ENCODE peak calls at places on chromosomes 1 and 21, in five cellular contexts. One of them, this sample, is unnamed.

GRCh38 chr1:151540982-151541377 is 871 bp downstream of the TUFT1 start:
- DNase-seq in mesothelial cell of epicardium: no peak
- DNase-seq in posterior cingulate gyrus: no peak
- DNase-seq in colonic mucosa: peak; percentile 44
- DNase-seq in NCI-H345: peak; percentile 51
- DNase-seq in this sample: no peak

GRCh38 chr1:33182452-33182851 is 609 bp upstream of the TRIM62 start:
- DNase-seq in mesothelial cell of epicardium: no peak
- DNase-seq in posterior cingulate gyrus: no peak
- DNase-seq in colonic mucosa: peak; percentile 43
- DNase-seq in NCI-H345: peak; percentile 42
- DNase-seq in this sample: no peak

GRCh38 chr1:228350831-228351781 is 55.5 kb downstream of the TRIM11 start:
- DNase-seq in mesothelial cell of epicardium: no peak
- DNase-seq in posterior cingulate gyrus: no peak
- DNase-seq in colonic mucosa: no peak
- DNase-seq in NCI-H345: no peak
- DNase-seq in this sample: no peak

GRCh38 chr21:37071561-37072238 is 1.2 kb downstream of the PIGP start:
- DNase-seq in mesothelial cell of epicardium: no peak
- DNase-seq in posterior cingulate gyrus: peak; percentile 14
- DNase-seq in colonic mucosa: peak; percentile 65
- DNase-seq in NCI-H345: peak; percentile 34
- DNase-seq in this sample: peak; percentile 31

GRCh38 chr1:153886127-153886526 is 36.6 kb downstream of the GATAD2B start:
- DNase-seq in mesothelial cell of epicardium: no peak
- DNase-seq in posterior cingulate gyrus: no peak
- DNase-seq in colonic mucosa: no peak
- DNase-seq in NCI-H345: no peak
- DNase-seq in this sample: no peak

GRCh38 chr1:151905070-151905442 is 4.3 kb downstream of the THEM4 start:
- DNase-seq in mesothelial cell of epicardium: no peak
- DNase-seq in posterior cingulate gyrus: no peak
- DNase-seq in colonic mucosa: no peak
- DNase-seq in NCI-H345: no peak
- DNase-seq in this sample: no peak

GRCh38 chr21:42722153-42722552 is 68.7 kb downstream of the PDE9A start:
- DNase-seq in mesothelial cell of epicardium: no peak
- DNase-seq in posterior cingulate gyrus: no peak
- DNase-seq in colonic mucosa: no peak
- DNase-seq in NCI-H345: no peak
- DNase-seq in this sample: no peak

GRCh38 chr21:39105341-39105765 is 77.9 kb downstream of the PSMG1 start:
- DNase-seq in mesothelial cell of epicardium: no peak
- DNase-seq in posterior cingulate gyrus: no peak
- DNase-seq in colonic mucosa: no peak
- DNase-seq in NCI-H345: no peak
- DNase-seq in this sample: no peak

GRCh38 chr1:184915463-184916080 is 58.7 kb downstream of the NIBAN1 start:
- DNase-seq in mesothelial cell of epicardium: no peak
- DNase-seq in posterior cingulate gyrus: no peak
- DNase-seq in colonic mucosa: no peak
- DNase-seq in NCI-H345: no peak
- DNase-seq in this sample: no peak

GRCh38 chr21:39663066-39663465 is 50.3 kb downstream of the B3GALT5 start:
- DNase-seq in mesothelial cell of epicardium: no peak
- DNase-seq in posterior cingulate gyrus: no peak
- DNase-seq in colonic mucosa: peak; percentile 15
- DNase-seq in NCI-H345: no peak
- DNase-seq in this sample: no peak

GRCh38 chr1:201361652-201362504 is 15.6 kb downstream of the TNNT2 start:
- DNase-seq in mesothelial cell of epicardium: peak; percentile 67
- DNase-seq in posterior cingulate gyrus: peak; percentile 37
- DNase-seq in colonic mucosa: peak; percentile 38
- DNase-seq in NCI-H345: peak; percentile 54
- DNase-seq in this sample: no peak

GRCh38 chr1:21782868-21783678 is at the start of gene USP48:
- DNase-seq in mesothelial cell of epicardium: peak; percentile 95
- DNase-seq in posterior cingulate gyrus: peak; percentile 98
- DNase-seq in colonic mucosa: peak; percentile 98
- DNase-seq in NCI-H345: peak; percentile 98
- DNase-seq in this sample: peak; percentile 57

This sample was measured in NCI-H748 treated with DMSO at 0.1 percent for 48 hours.